ENCODE peak calls at places on chromosomes 11 and 22, in ten cellular contexts. R is upper lobe of right lung, N is gastrocnemius medialis, W is AG04450, X is thoracic aorta, Q is astrocyte, O is GM23248, E is A549, P is psoas muscle, J is lung. F is an unnamed sample.

GRCh38 chr11:134542401-134543143 is 130.5 kb upstream of the B3GAT1 start:
- DNase-seq in R (peak; percentile 60), N (no peak), W (no peak), X (no peak), Q (no peak), O (no peak), E (no peak), P (peak; percentile 16), J (no peak), F (no peak)

GRCh38 chr11:64593156-64594105 is 2.4 kb downstream of the SLC22A12 start:
- DNase-seq in R (peak; percentile 62), N (no peak), W (no peak), X (no peak), Q (no peak), O (no peak), E (no peak), P (peak; percentile 39), J (no peak), F (no peak)

GRCh38 chr11:20102393-20102792 is 57.9 kb downstream of the DBX1 start:
- DNase-seq in R (no peak), N (no peak), W (no peak), X (no peak), Q (no peak), O (no peak), E (no peak), P (no peak), J (no peak), F (no peak)

GRCh38 chr22:44701824-44702478 is at the start of gene PRR5:
- DNase-seq in R (peak; percentile 90), N (peak; percentile 55), W (peak; percentile 81), X (no peak), Q (peak; percentile 77), O (peak; percentile 93), E (peak; percentile 66), P (peak; percentile 85), J (peak; percentile 75), F (peak; percentile 11)

GRCh38 chr11:131864205-131864604 is 493.8 kb downstream of the NTM start:
- DNase-seq in R (no peak), N (no peak), W (no peak), X (no peak), Q (no peak), O (no peak), E (no peak), P (no peak), J (no peak), F (no peak)

GRCh38 chr22:17938484-17938924 is 85.9 kb downstream of the MICAL3 start:
- DNase-seq in R (no peak), N (no peak), W (no peak), X (no peak), Q (no peak), O (no peak), E (no peak), P (no peak), J (no peak), F (no peak)

GRCh38 chr11:100563541-100564280 is 123.4 kb upstream of the ARHGAP42 start:
- DNase-seq in R (no peak), N (no peak), W (no peak), X (no peak), Q (peak; percentile 77), O (peak; percentile 24), E (no peak), P (no peak), J (no peak), F (no peak)

GRCh38 chr11:24635588-24636290 is 138.9 kb downstream of the LUZP2 start:
- DNase-seq in R (no peak), N (no peak), W (no peak), X (no peak), Q (peak; percentile 33), O (peak; percentile 7), E (no peak), P (no peak), J (no peak), F (no peak)

GRCh38 chr22:42883121-42883520 is 26.0 kb upstream of the ARFGAP3 start:
- DNase-seq in R (no peak), N (no peak), W (no peak), X (no peak), Q (no peak), O (no peak), E (no peak), P (no peak), J (no peak), F (no peak)

GRCh38 chr22:17779286-17780115 is 5.2 kb upstream of the BID start:
- DNase-seq in R (no peak), N (no peak), W (no peak), X (no peak), Q (no peak), O (no peak), E (no peak), P (peak; percentile 38), J (no peak), F (no peak)

GRCh38 chr11:120137187-120137610 is 714 bp downstream of the TRIM29 start:
- DNase-seq in R (peak; percentile 52), N (no peak), W (no peak), X (no peak), Q (no peak), O (no peak), E (no peak), P (no peak), J (peak; percentile 27), F (no peak)

DNA sequence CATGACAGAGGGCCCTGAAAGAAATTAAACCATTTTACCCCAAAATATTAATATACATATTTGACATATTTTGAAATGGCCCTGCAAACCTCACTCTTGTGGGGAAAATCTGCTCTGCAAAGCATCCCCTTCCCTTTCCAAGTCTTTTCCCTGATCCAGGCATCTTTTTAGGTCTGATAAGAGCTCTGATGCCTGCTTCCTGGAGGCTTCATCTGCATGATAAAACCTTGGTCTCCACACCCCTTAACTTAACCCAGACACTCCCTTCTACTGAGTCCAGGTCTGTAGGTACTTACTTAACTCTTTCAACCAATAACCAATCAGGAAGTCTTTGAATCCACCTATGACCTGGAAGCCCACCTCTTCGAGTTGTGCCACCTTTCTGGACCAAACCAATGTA is 1.8 kb upstream of the LGALS12 start:
- DNase-seq in R (no peak), N (no peak), W (no peak), X (no peak), Q (no peak), O (no peak), E (no peak), P (no peak), J (no peak), F (no peak)
- H3K27ac ChIP-seq in R (no peak overlapping the region), N (no peak overlapping the region), W (no peak overlapping the region), X (no peak overlapping the region), Q (no peak overlapping the region), O (no peak overlapping the region), E (no peak overlapping the region), P (no peak overlapping the region), J (no peak overlapping the region), F (no peak overlapping the region)

GRCh38 chr22:39989633-39990032 is 5.1 kb upstream of the FAM83F start:
- DNase-seq in R (no peak), N (no peak), W (no peak), X (no peak), Q (no peak), O (no peak), E (no peak), P (no peak), J (no peak), F (no peak)

GRCh38 chr22:39991164-39991860 is 3.4 kb upstream of the FAM83F start:
- DNase-seq in R (no peak), N (no peak), W (no peak), X (no peak), Q (no peak), O (no peak), E (peak; percentile 14), P (no peak), J (no peak), F (no peak)

GRCh38 chr22:39992088-39992826 is 2.5 kb upstream of the FAM83F start:
- DNase-seq in R (no peak), N (no peak), W (no peak), X (no peak), Q (no peak), O (no peak), E (no peak), P (no peak), J (no peak), F (no peak)

GRCh38 chr22:39988386-39989114 is 6.2 kb upstream of the FAM83F start:
- DNase-seq in R (no peak), N (no peak), W (no peak), X (no peak), Q (no peak), O (no peak), E (no peak), P (no peak), J (no peak), F (no peak)

GRCh38 chr22:39990688-39991087 is 4.1 kb upstream of the FAM83F start:
- DNase-seq in R (no peak), N (no peak), W (no peak), X (no peak), Q (no peak), O (no peak), E (no peak), P (no peak), J (no peak), F (no peak)
- H3K27ac ChIP-seq in R (no peak overlapping the region), N (no peak overlapping the region), W (no peak overlapping the region), X (no peak overlapping the region), Q (no peak overlapping the region), O (no peak overlapping the region), E (no peak overlapping the region), P (no peak overlapping the region), J (no peak overlapping the region), F (no peak overlapping the region)

GRCh38 chr22:20439556-20439927 is 1.9 kb upstream of the SCARF2 start:
- DNase-seq in R (no peak), N (no peak), W (no peak), X (no peak), Q (no peak), O (no peak), E (no peak), P (peak; percentile 31), J (no peak), F (no peak)

GRCh38 chr22:20437253-20438065 is at the start of gene SCARF2:
- DNase-seq in R (peak; percentile 74), N (no peak), W (no peak), X (no peak), Q (peak; percentile 41), O (peak; percentile 78), E (no peak), P (peak; percentile 75), J (no peak), F (no peak)

GRCh38 chr22:20436309-20437252 is 1.0 kb downstream of the SCARF2 start:
- DNase-seq in R (peak; percentile 69), N (no peak), W (no peak), X (no peak), Q (peak; percentile 34), O (peak; percentile 79), E (no peak), P (peak; percentile 59), J (no peak), F (no peak)

GRCh38 chr22:20438678-20439492 is 1.3 kb upstream of the SCARF2 start:
- DNase-seq in R (peak; percentile 64), N (no peak), W (no peak), X (no peak), Q (no peak), O (peak; percentile 76), E (peak; percentile 17), P (peak; percentile 58), J (no peak), F (no peak)

GRCh38 chr22:20438066-20438677 is 547 bp upstream of the SCARF2 start:
- DNase-seq in R (peak; percentile 67), N (no peak), W (no peak), X (no peak), Q (peak; percentile 43), O (peak; percentile 58), E (no peak), P (peak; percentile 67), J (no peak), F (no peak)
- H3K27ac ChIP-seq in R (peak overlapping the region; percentile 83), N (peak overlapping the region; percentile 75), W (peak overlapping the region; percentile 52), X (peak overlapping the region; percentile 91), Q (peak overlapping the region; percentile 12), O (peak overlapping the region; percentile 45), E (no peak overlapping the region), P (peak overlapping the region; percentile 50), J (no peak overlapping the region), F (no peak overlapping the region)

GRCh38 chr11:78645226-78646202 is 70.8 kb upstream of the NARS2 start:
- DNase-seq in R (peak; percentile 84), N (peak; percentile 28), W (peak; percentile 48), X (no peak), Q (peak; percentile 22), O (peak; percentile 60), E (peak; percentile 68), P (peak; percentile 71), J (peak; percentile 71), F (peak; percentile 11)
- H3K27ac ChIP-seq in R (no peak overlapping the region), N (no peak overlapping the region), W (no peak overlapping the region), X (no peak overlapping the region), Q (no peak overlapping the region), O (no peak overlapping the region), E (no peak overlapping the region), P (no peak overlapping the region), J (no peak overlapping the region), F (no peak overlapping the region)